ENCODE peak calls at places on chromosomes 12 and 14, in nine cellular contexts. Y is stimulated activated naive B cell treated with anti-CD40 and anti-IgM and Interleukin-4, amounts not matched to agents 10 μg/mL and 1 μg/mL and 100 μg/mL, for 72 hours; A is GM10248; S is EL; G is stimulated activated CD4-positive, alpha-beta T cell treated with anti-CD3 and anti-CD28 coated beads, Interleukin-12 subunit alpha, Interleukin-12 subunit beta, amount 100 ng/mL, for 48 hours; X is GM23248; L is fibroblast of mammary gland; U is substantia nigra; B is iris pigment epithelial cell. D is an unnamed sample.

GRCh38 chr12:15336772-15337553 is 14.7 kb downstream of the PTPRO start:
- DNase-seq in U (no peak), A (no peak), B (peak), X (peak), S (peak), Y (no peak), G (no peak), L (peak), D (no peak)

GRCh38 chr12:42589465-42590323 is at the start of gene PRICKLE1:
- DNase-seq in X (peak), Y (peak), S (peak), G (no peak), A (peak), B (peak), L (peak), U (no peak), D (no peak)

GRCh38 chr12:8048906-8049305 is 16.4 kb downstream of the FOXJ2 start:
- DNase-seq in A (no peak), S (no peak), G (no peak), U (no peak), Y (no peak), X (peak), L (no peak), B (no peak), D (no peak)

GRCh38 chr12:124651508-124652273 is 84.3 kb upstream of the NCOR2 start:
- DNase-seq in G (no peak), L (no peak), U (no peak), B (no peak), Y (no peak), S (peak), X (no peak), A (no peak), D (no peak)

GRCh38 chr12:48189331-48190125 is 6.1 kb downstream of the CCDC184 start:
- DNase-seq in S (peak), U (no peak), Y (peak), A (peak), G (peak), X (peak), L (peak), B (peak), D (peak)

GRCh38 chr12:81300454-81300853 is 222.6 kb downstream of the ACSS3 start:
- DNase-seq in X (peak), L (no peak), S (no peak), A (no peak), U (no peak), Y (no peak), B (no peak), G (no peak), D (no peak)

GRCh38 chr12:64187370-64187769 is 34.7 kb downstream of the KICS2 start:
- DNase-seq in Y (no peak), S (peak), X (peak), G (no peak), B (peak), L (peak), A (no peak), U (no peak), D (no peak)

GRCh38 chr12:71447691-71448660 is 8.4 kb downstream of the LGR5 start:
- DNase-seq in L (no peak), A (no peak), Y (no peak), S (no peak), U (no peak), X (no peak), B (peak), G (no peak), D (no peak)

GRCh38 chr12:591571-592505 is 71.4 kb downstream of the NINJ2 start:
- DNase-seq in X (no peak), L (no peak), G (no peak), B (no peak), U (no peak), Y (no peak), A (no peak), S (no peak), D (no peak)

GRCh38 chr12:104605685-104606084 is 148.9 kb downstream of the CHST11 start:
- DNase-seq in L (peak), U (no peak), B (peak), Y (no peak), A (no peak), G (no peak), X (peak), S (peak), D (no peak)

GRCh38 chr12:120215766-120216735 is 15.1 kb upstream of the RPLP0 start:
- DNase-seq in Y (no peak), U (no peak), L (no peak), S (no peak), X (no peak), B (no peak), G (no peak), A (no peak), D (no peak)

GRCh38 chr14:21099596-21099985 is 1.1 kb upstream of the ZNF219 start:
- DNase-seq in G (no peak), Y (no peak), X (no peak), A (no peak), U (no peak), S (no peak), B (no peak), L (no peak), D (no peak)

GRCh38 chr14:90759370-90760054 is 56.7 kb downstream of the TTC7B start:
- DNase-seq in L (peak), X (no peak), Y (peak), B (no peak), U (no peak), S (no peak), A (peak), G (no peak), D (no peak)

GRCh38 chr12:91877461-91878230 is 268.0 kb downstream of the BTG1 start:
- DNase-seq in Y (peak), U (no peak), S (no peak), L (no peak), B (no peak), A (no peak), X (no peak), G (peak), D (peak)